ENCODE peak calls at places on chromosomes 1 and 21, in six cellular contexts. F is neuronal stem cell, P is H9, J is H1, V is trophoblast cell, G is IMR-90. O is an unnamed sample.

GRCh38 chr1:5757177-5757820 is 234.9 kb downstream of the NPHP4 start:
- DNase-seq in F (no peak), J (no peak), G (no peak), P (no peak), V (no peak), O (no peak)

GRCh38 chr1:65067491-65068201 is 80.4 kb upstream of the AK4 start:
- DNase-seq in J (peak; percentile 78), P (peak; percentile 80), V (peak; percentile 72), F (peak; percentile 74), G (peak; percentile 56), O (peak; percentile 89)

GRCh38 chr1:50969611-50970507 is at the start of gene CDKN2C:
- DNase-seq in F (no peak), G (peak; percentile 86), J (peak; percentile 66), P (peak; percentile 55), V (peak; percentile 67), O (peak; percentile 88)

GRCh38 chr1:20640183-20640597 is 6.9 kb downstream of the PINK1 start:
- DNase-seq in P (peak; percentile 54), G (peak; percentile 54), J (peak; percentile 72), V (peak; percentile 67), F (peak; percentile 64), O (peak; percentile 57)

GRCh38 chr1:8347635-8348034 is 29.7 kb downstream of the SLC45A1 start:
- DNase-seq in V (peak; percentile 79), G (no peak), J (no peak), P (no peak), F (no peak), O (no peak)

GRCh38 chr1:154840557-154841176 is 29.4 kb downstream of the KCNN3 start:
- DNase-seq in F (no peak), V (no peak), G (peak; percentile 26), P (no peak), J (no peak), O (peak; percentile 66)

GRCh38 chr1:160460683-160461287 is 60.4 kb downstream of the VANGL2 start:
- DNase-seq in J (no peak), G (no peak), V (no peak), P (no peak), F (no peak), O (no peak)

GRCh38 chr1:229669333-229669732 is 43.3 kb downstream of the URB2 start:
- DNase-seq in F (no peak), P (no peak), J (no peak), V (no peak), G (no peak), O (no peak)

GRCh38 chr1:115283681-115284146 is 54.3 kb downstream of the NGF start:
- DNase-seq in J (no peak), P (no peak), V (no peak), F (no peak), G (no peak), O (no peak)

GRCh38 chr1:224726783-224727182 is 110.7 kb downstream of the CNIH3 start:
- DNase-seq in G (peak; percentile 91), J (no peak), F (no peak), V (peak; percentile 36), P (no peak), O (peak; percentile 92)

GRCh38 chr1:218330043-218330623 is 15.0 kb upstream of the TGFB2 start:
- DNase-seq in G (peak; percentile 61), V (peak; percentile 67), P (no peak), J (no peak), F (no peak), O (peak; percentile 54)

GRCh38 chr1:76279387-76279748 is 204.8 kb downstream of the ST6GALNAC3 start:
- DNase-seq in F (no peak), J (no peak), V (peak; percentile 21), P (no peak), G (no peak), O (no peak)

GRCh38 chr1:197200468-197200899 is 54.0 kb upstream of the ASPM start:
- DNase-seq in J (no peak), F (peak; percentile 6), V (peak; percentile 34), P (no peak), G (peak; percentile 5), O (peak; percentile 56)

GRCh38 chr1:215358356-215358755 is 208.7 kb upstream of the KCTD3 start:
- DNase-seq in G (no peak), F (no peak), J (no peak), V (no peak), P (no peak), O (no peak)

GRCh38 chr1:181102841-181103240 is 14.3 kb downstream of the IER5 start:
- DNase-seq in P (no peak), V (no peak), G (no peak), F (no peak), J (no peak), O (peak; percentile 60)

GRCh38 chr1:16019580-16020277 is 1.9 kb upstream of the HSPB7 start:
- DNase-seq in P (no peak), G (peak; percentile 35), F (no peak), V (peak; percentile 12), J (no peak), O (peak; percentile 86)

GRCh38 chr1:227901906-227902640 is 45.7 kb downstream of the WNT9A start:
- DNase-seq in V (no peak), P (no peak), G (peak; percentile 11), J (no peak), F (no peak), O (peak; percentile 37)

GRCh38 chr1:204271970-204272369 is 58.2 kb upstream of the GOLT1A start:
- DNase-seq in P (no peak), V (no peak), J (no peak), F (no peak), G (no peak), O (no peak)

GRCh38 chr1:109821831-109822745 is 58.4 kb upstream of the EPS8L3 start:
- DNase-seq in G (peak; percentile 57), J (peak; percentile 36), V (peak; percentile 40), F (no peak), P (peak; percentile 15), O (peak; percentile 53)

GRCh38 chr1:152515454-152515823 is 1.2 kb downstream of the CRCT1 start:
- DNase-seq in G (peak; percentile 4), V (no peak), F (no peak), J (no peak), P (no peak), O (no peak)

GRCh38 chr1:10001016-10001665 is 4.1 kb downstream of the RBP7 start:
- DNase-seq in J (no peak), V (no peak), G (no peak), F (no peak), P (no peak), O (no peak)

GRCh38 chr1:13616234-13616633 is 32.6 kb downstream of the PDPN start:
- DNase-seq in J (no peak), V (peak; percentile 44), P (no peak), F (no peak), G (peak; percentile 12), O (peak; percentile 80)

GRCh38 chr1:58929667-58930325 is 145.9 kb upstream of the JUN start:
- DNase-seq in V (peak; percentile 64), P (no peak), F (no peak), G (no peak), J (no peak), O (peak; percentile 36)

GRCh38 chr1:2108213-2108876 is 58.1 kb downstream of the PRKCZ start:
- DNase-seq in G (peak; percentile 49), J (peak; percentile 82), V (peak; percentile 57), P (peak; percentile 89), F (peak; percentile 33), O (peak; percentile 36)

GRCh38 chr1:1275836-1276235 is 2.2 kb upstream of the UBE2J2 start:
- DNase-seq in F (no peak), P (no peak), G (peak; percentile 59), V (no peak), J (no peak), O (peak; percentile 68)

GRCh38 chr1:3995141-3995780 is 95.2 kb upstream of the C1orf174 start:
- DNase-seq in G (no peak), V (no peak), F (no peak), J (no peak), P (no peak), O (no peak)

GRCh38 chr1:26582836-26583460 is 53.4 kb downstream of the RPS6KA1 start:
- DNase-seq in F (no peak), V (peak; percentile 13), G (peak; percentile 76), P (no peak), J (no peak), O (peak; percentile 30)

DNA sequence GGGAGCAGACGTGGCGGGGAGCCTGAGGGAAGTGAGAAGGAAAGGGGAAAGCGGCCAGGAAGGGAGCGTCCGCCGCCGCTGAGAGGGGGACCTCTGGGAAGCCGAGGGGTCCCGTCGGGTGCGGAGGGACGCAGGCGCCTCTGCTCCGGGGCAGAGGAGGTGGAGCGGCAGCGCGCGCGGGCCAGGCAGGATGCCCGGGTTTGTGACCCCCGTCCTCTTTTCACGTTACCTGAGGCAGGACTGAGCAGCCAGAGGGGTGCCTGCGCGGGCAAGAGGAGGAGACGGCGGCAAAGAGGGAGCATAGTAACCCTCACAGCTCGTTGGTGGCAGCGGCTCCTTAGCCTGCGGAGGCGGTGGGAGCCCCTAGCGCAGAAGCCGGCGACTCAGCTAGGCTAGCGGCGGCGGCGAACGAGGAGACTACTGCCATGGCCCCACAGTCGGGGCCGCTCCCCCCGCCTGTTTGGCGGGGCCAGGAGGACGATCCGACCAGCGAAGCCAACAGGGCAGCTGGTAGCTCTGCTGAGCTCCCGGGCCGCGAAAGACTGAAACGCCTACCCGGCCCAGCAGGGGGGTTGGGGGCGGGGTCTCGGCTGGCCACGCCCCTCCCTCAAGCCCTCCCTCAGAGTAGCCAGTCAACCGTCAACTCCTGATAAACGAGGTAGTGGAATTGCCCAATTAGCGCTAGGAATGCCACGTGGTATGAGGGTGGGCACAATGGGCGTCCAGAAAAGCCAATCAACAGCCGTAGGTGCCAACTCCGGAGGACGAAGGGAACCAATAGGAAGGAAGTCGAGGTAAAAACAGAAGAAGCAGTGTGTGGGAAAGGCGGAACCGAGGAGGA is at the start of gene TESK2:
- DNase-seq in F (peak; percentile 98), J (peak; percentile 100), V (peak; percentile 100), P (peak; percentile 100), G (peak; percentile 99), O (peak; percentile 100)
- H2AFZ ChIP-seq in F (peak within 1 kb of the TSS; percentile 96), J (peak within 1 kb of the TSS; percentile 44), V (peak within 1 kb of the TSS; percentile 61), P (no peak within 1 kb of the TSS), G (peak within 1 kb of the TSS; percentile 85), O (peak within 1 kb of the TSS; percentile 99)

DNA sequence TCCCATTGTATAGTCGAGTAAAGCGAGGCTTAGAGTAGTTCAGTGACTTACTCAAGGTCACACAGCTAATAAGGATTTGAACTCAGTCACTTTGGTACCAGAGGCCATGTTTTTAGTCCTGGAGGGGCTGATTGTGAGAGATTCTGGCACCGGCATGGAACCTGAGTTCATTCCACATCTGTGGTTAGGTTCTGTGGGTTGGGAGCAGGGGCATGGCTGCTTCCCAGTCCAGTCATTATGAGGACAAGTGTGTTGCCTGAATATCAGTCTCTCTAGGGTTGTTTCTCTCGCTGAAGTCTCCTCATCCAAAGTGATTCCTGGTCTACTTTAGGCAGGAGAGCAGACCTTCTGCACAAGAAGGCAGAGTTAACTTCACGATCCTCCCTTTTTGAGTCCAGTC is 90.6 kb downstream of the C1orf94 start:
- DNase-seq in P (no peak), J (no peak), F (no peak), G (no peak), V (no peak), O (no peak)
- H4K91ac ChIP-seq in P (no peak overlapping the region), J (no peak overlapping the region), F (no peak overlapping the region), G (no peak overlapping the region), V (no peak overlapping the region), O (no peak overlapping the region)

GRCh38 chr1:206816390-206817287 is 44.3 kb upstream of the IL10 start:
- DNase-seq in V (no peak), P (no peak), J (no peak), F (no peak), G (peak; percentile 40), O (peak; percentile 50)
- H3K27ac ChIP-seq in V (no peak overlapping the region), P (no peak overlapping the region), J (no peak overlapping the region), F (no peak overlapping the region), G (no peak overlapping the region), O (no peak overlapping the region)

DNA sequence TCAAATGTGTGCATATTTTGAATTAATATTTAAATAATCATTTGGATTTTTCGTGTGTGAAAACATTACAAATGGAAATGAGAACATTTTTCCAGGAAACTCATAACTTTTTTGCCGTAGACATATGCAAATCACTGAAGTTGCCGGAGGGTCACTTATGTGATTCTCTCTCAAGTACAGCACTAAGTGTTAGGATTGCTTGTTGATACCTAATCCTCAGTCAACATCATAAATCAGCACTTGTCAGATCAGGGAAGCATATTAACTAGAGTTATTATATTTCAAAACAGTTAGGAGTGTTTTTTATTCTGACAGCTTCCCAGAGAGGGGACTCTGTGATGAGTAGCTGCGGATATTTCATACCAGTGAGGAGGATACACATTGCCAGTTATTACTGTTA is 41.4 kb downstream of the NCAM2 start:
- DNase-seq in G (no peak), V (no peak), P (no peak), F (no peak), J (no peak), O (no peak)
- H2AFZ ChIP-seq in G (no peak overlapping the region), V (no peak overlapping the region), P (no peak overlapping the region), F (no peak overlapping the region), J (no peak overlapping the region), O (no peak overlapping the region)